ENCODE peak calls at places on chromosome 13, in nine cellular contexts. H is A172, W is tibial nerve, Q is heart right ventricle, Z is NCI-H146, Y is AG10803, C is thoracic aorta, A is NCI-H2107, K is T-helper 1 cell. V is an unnamed sample.
A peak's percentile ranks its signal among the peaks of the same experiment; 100 is the strongest.

GRCh38 chr13:109605846-109606245 is 180.5 kb downstream of the IRS2 start:
- DNase-seq in A (no peak), W (no peak), Q (no peak), C (no peak), K (no peak), Z (no peak), H (no peak), Y (no peak), V (no peak)

GRCh38 chr13:106087201-106087600 is 448.3 kb downstream of the EFNB2 start:
- DNase-seq in H (no peak), A (no peak), C (no peak), Q (no peak), W (no peak), K (no peak), Z (no peak), Y (no peak), V (no peak)

GRCh38 chr13:101579291-101579802 is 126.9 kb downstream of the ITGBL1 start:
- DNase-seq in K (no peak), C (no peak), Z (peak; percentile 87), Q (no peak), W (no peak), A (no peak), Y (peak; percentile 58), H (peak; percentile 41), V (no peak)

GRCh38 chr13:111875922-111876321 is 191.0 kb upstream of the SOX1 start:
- DNase-seq in C (no peak), Z (no peak), H (no peak), Y (no peak), Q (no peak), A (no peak), K (no peak), W (no peak), V (no peak)

GRCh38 chr13:36724141-36724540 is 50.3 kb downstream of the SERTM1 start:
- DNase-seq in Z (no peak), W (no peak), C (no peak), Q (no peak), A (no peak), K (no peak), Y (no peak), H (no peak), V (no peak)

GRCh38 chr13:98466634-98467236 is 110.2 kb downstream of the STK24 start:
- DNase-seq in H (peak; percentile 57), Q (no peak), Y (peak; percentile 45), A (no peak), K (no peak), C (no peak), Z (peak; percentile 26), W (peak; percentile 61), V (no peak)

GRCh38 chr13:98541701-98542203 is 35.2 kb downstream of the STK24 start:
- DNase-seq in W (no peak), A (no peak), Q (no peak), Z (no peak), K (no peak), Y (no peak), C (no peak), H (no peak), V (no peak)

GRCh38 chr13:99911069-99911964 is 60.2 kb downstream of the ZIC5 start:
- DNase-seq in Q (no peak), H (no peak), C (no peak), K (no peak), Z (no peak), A (no peak), Y (no peak), W (no peak), V (no peak)

GRCh38 chr13:30698023-30698422 is 37.3 kb upstream of the ALOX5AP start:
- DNase-seq in K (no peak), A (no peak), Q (no peak), H (no peak), Z (no peak), W (no peak), C (no peak), Y (peak; percentile 78), V (no peak)

GRCh38 chr13:75364131-75364713 is 117.7 kb downstream of the TBC1D4 start:
- DNase-seq in C (no peak), Z (no peak), A (no peak), H (peak; percentile 22), W (no peak), Y (no peak), Q (no peak), K (no peak), V (no peak)

GRCh38 chr13:36346222-36347083 is at the start of gene SPART:
- DNase-seq in K (peak; percentile 78), Y (peak; percentile 96), H (peak; percentile 82), Z (peak; percentile 91), A (peak; percentile 49), W (peak; percentile 97), C (peak; percentile 84), Q (peak; percentile 93), V (peak; percentile 45)

GRCh38 chr13:100128838-100129237 is 39.9 kb downstream of the PCCA start:
- DNase-seq in A (no peak), Q (no peak), H (no peak), W (no peak), Z (no peak), K (no peak), C (no peak), Y (no peak), V (no peak)

GRCh38 chr13:102903659-102904407 is 58.0 kb downstream of the ERCC5 start:
- DNase-seq in Y (peak; percentile 12), H (peak; percentile 10), C (no peak), W (no peak), A (no peak), Z (no peak), K (no peak), Q (no peak), V (no peak)

GRCh38 chr13:111630411-111630810 is 310.0 kb downstream of the TEX29 start:
- DNase-seq in Z (peak; percentile 76), A (peak; percentile 20), W (no peak), H (no peak), Q (no peak), K (no peak), C (no peak), Y (no peak), V (no peak)

GRCh38 chr13:42878721-42879120 is 97.3 kb downstream of the FAM216B start:
- DNase-seq in Z (no peak), W (no peak), Q (no peak), K (no peak), Y (peak; percentile 41), C (no peak), A (no peak), H (no peak), V (no peak)